ENCODE peak calls at places on chromosomes 13 and 19, in seven cellular contexts. One of them, this sample, is unnamed. For H3K9me3, the result is how much of the 10 kb centered on the place peaks cover.

GRCh38 chr13:51764184-51765141 is 39.5 kb downstream of the DHRS12 start:
- DNase-seq in upper lobe of right lung: no peak
- DNase-seq in adrenal gland: no peak
- DNase-seq in lung: no peak
- DNase-seq in PC-9: no peak
- DNase-seq in body of pancreas: peak
- DNase-seq in IMR-90: peak
- DNase-seq in this sample: peak

GRCh38 chr19:34193439-34193838 is 21.1 kb downstream of the LSM14A start:
- DNase-seq in upper lobe of right lung: no peak
- DNase-seq in adrenal gland: no peak
- DNase-seq in lung: no peak
- DNase-seq in PC-9: no peak
- DNase-seq in body of pancreas: no peak
- DNase-seq in IMR-90: no peak
- DNase-seq in this sample: no peak

GRCh38 chr19:11767633-11768133 is 883 bp downstream of the ZNF441 start:
- DNase-seq in upper lobe of right lung: peak
- DNase-seq in adrenal gland: peak
- DNase-seq in lung: peak
- DNase-seq in PC-9: no peak
- DNase-seq in body of pancreas: peak
- DNase-seq in IMR-90: peak
- DNase-seq in this sample: peak

GRCh38 chr19:35142531-35143230 is 374 bp upstream of the FXYD7 start:
- DNase-seq in upper lobe of right lung: peak
- DNase-seq in adrenal gland: peak
- DNase-seq in lung: no peak
- DNase-seq in PC-9: no peak
- DNase-seq in body of pancreas: peak
- DNase-seq in IMR-90: no peak
- DNase-seq in this sample: no peak

GRCh38 chr13:46202188-46202795 is 9.4 kb upstream of the LRRC63 start:
- DNase-seq in upper lobe of right lung: no peak
- DNase-seq in adrenal gland: no peak
- DNase-seq in lung: no peak
- DNase-seq in PC-9: no peak
- DNase-seq in body of pancreas: no peak
- DNase-seq in IMR-90: no peak
- DNase-seq in this sample: no peak

GRCh38 chr13:41643502-41643901 is 186.2 kb downstream of the RGCC start:
- DNase-seq in upper lobe of right lung: no peak
- DNase-seq in adrenal gland: no peak
- DNase-seq in lung: no peak
- DNase-seq in PC-9: no peak
- DNase-seq in body of pancreas: no peak
- DNase-seq in IMR-90: no peak
- DNase-seq in this sample: no peak

GRCh38 chr19:55257461-55258411 is 1.1 kb downstream of the PPP6R1 start:
- DNase-seq in upper lobe of right lung: no peak
- DNase-seq in adrenal gland: peak
- DNase-seq in lung: no peak
- DNase-seq in PC-9: no peak
- DNase-seq in body of pancreas: no peak
- DNase-seq in IMR-90: peak
- DNase-seq in this sample: peak

GRCh38 chr19:49427855-49428546 is 2.8 kb downstream of the GFY start:
- DNase-seq in upper lobe of right lung: no peak
- DNase-seq in adrenal gland: no peak
- DNase-seq in lung: no peak
- DNase-seq in PC-9: no peak
- DNase-seq in body of pancreas: peak
- DNase-seq in IMR-90: no peak
- DNase-seq in this sample: no peak

GRCh38 chr19:50333235-50333736 is 4.1 kb upstream of the KCNC3 start:
- DNase-seq in upper lobe of right lung: peak
- DNase-seq in adrenal gland: peak
- DNase-seq in lung: peak
- DNase-seq in PC-9: peak
- DNase-seq in body of pancreas: peak
- DNase-seq in IMR-90: peak
- DNase-seq in this sample: peak

GRCh38 chr19:48192750-48193149 is 22.3 kb downstream of the ZSWIM9 start:
- DNase-seq in upper lobe of right lung: no peak
- DNase-seq in adrenal gland: no peak
- DNase-seq in lung: no peak
- DNase-seq in PC-9: no peak
- DNase-seq in body of pancreas: no peak
- DNase-seq in IMR-90: no peak
- DNase-seq in this sample: no peak

GRCh38 chr13:114110091-114110829 is 22.2 kb downstream of the RASA3 start:
- DNase-seq in upper lobe of right lung: peak
- DNase-seq in adrenal gland: no peak
- DNase-seq in lung: no peak
- DNase-seq in PC-9: no peak
- DNase-seq in body of pancreas: no peak
- DNase-seq in IMR-90: no peak
- DNase-seq in this sample: peak

GRCh38 chr13:42597505-42597904 is 23.6 kb downstream of the TNFSF11 start:
- DNase-seq in upper lobe of right lung: no peak
- DNase-seq in adrenal gland: no peak
- DNase-seq in lung: no peak
- DNase-seq in PC-9: no peak
- DNase-seq in body of pancreas: no peak
- DNase-seq in IMR-90: no peak
- DNase-seq in this sample: no peak

GRCh38 chr19:39351537-39352037 is 9.4 kb downstream of the SAMD4B start:
- DNase-seq in upper lobe of right lung: no peak
- DNase-seq in adrenal gland: no peak
- DNase-seq in lung: no peak
- DNase-seq in PC-9: no peak
- DNase-seq in body of pancreas: no peak
- DNase-seq in IMR-90: peak
- DNase-seq in this sample: no peak

GRCh38 chr13:73603646-73604045 is 530.6 kb downstream of the KLF12 start:
- DNase-seq in upper lobe of right lung: no peak
- DNase-seq in adrenal gland: no peak
- DNase-seq in lung: no peak
- DNase-seq in PC-9: no peak
- DNase-seq in body of pancreas: no peak
- DNase-seq in IMR-90: no peak
- DNase-seq in this sample: no peak

GRCh38 chr19:41928754-41929535 is 696 bp upstream of the ERFL start:
- DNase-seq in upper lobe of right lung: no peak
- DNase-seq in adrenal gland: no peak
- DNase-seq in lung: no peak
- DNase-seq in PC-9: no peak
- DNase-seq in body of pancreas: peak
- DNase-seq in IMR-90: no peak
- DNase-seq in this sample: no peak

GRCh38 chr19:6076675-6077463 is 33.4 kb downstream of the RFX2 start:
- DNase-seq in upper lobe of right lung: no peak
- DNase-seq in adrenal gland: no peak
- DNase-seq in lung: no peak
- DNase-seq in PC-9: peak
- DNase-seq in body of pancreas: no peak
- DNase-seq in IMR-90: peak
- DNase-seq in this sample: peak

GRCh38 chr19:49097453-49098288 is 12.4 kb downstream of the SNRNP70 start:
- DNase-seq in upper lobe of right lung: no peak
- DNase-seq in adrenal gland: peak
- DNase-seq in lung: peak
- DNase-seq in PC-9: peak
- DNase-seq in body of pancreas: peak
- DNase-seq in IMR-90: peak
- DNase-seq in this sample: peak

GRCh38 chr19:10752237-10752912 is 34.5 kb downstream of the DNM2 start:
- DNase-seq in upper lobe of right lung: no peak
- DNase-seq in adrenal gland: peak
- DNase-seq in lung: no peak
- DNase-seq in PC-9: no peak
- DNase-seq in body of pancreas: no peak
- DNase-seq in IMR-90: no peak
- DNase-seq in this sample: no peak

GRCh38 chr19:677201-677600 is 1.0 kb downstream of the FSTL3 start:
- DNase-seq in upper lobe of right lung: peak
- DNase-seq in adrenal gland: peak
- DNase-seq in lung: peak
- DNase-seq in PC-9: peak
- DNase-seq in body of pancreas: peak
- DNase-seq in IMR-90: peak
- DNase-seq in this sample: peak

GRCh38 chr13:24606486-24607170 is 73.6 kb upstream of the ATP12A start:
- DNase-seq in upper lobe of right lung: no peak
- DNase-seq in adrenal gland: no peak
- DNase-seq in lung: no peak
- DNase-seq in PC-9: no peak
- DNase-seq in body of pancreas: no peak
- DNase-seq in IMR-90: no peak
- DNase-seq in this sample: no peak

GRCh38 chr19:9566729-9567128 is 17.6 kb downstream of the ZNF121 start:
- DNase-seq in upper lobe of right lung: no peak
- DNase-seq in adrenal gland: no peak
- DNase-seq in lung: no peak
- DNase-seq in PC-9: no peak
- DNase-seq in body of pancreas: no peak
- DNase-seq in IMR-90: no peak
- DNase-seq in this sample: no peak
- H3K9me3 ChIP-seq in upper lobe of right lung: half or more
- H3K9me3 ChIP-seq in adrenal gland: under half
- H3K9me3 ChIP-seq in lung: under half
- H3K9me3 ChIP-seq in PC-9: half or more
- H3K9me3 ChIP-seq in body of pancreas: under half
- H3K9me3 ChIP-seq in IMR-90: half or more
- H3K9me3 ChIP-seq in this sample: half or more

GRCh38 chr13:80040977-80041310 is 300.0 kb downstream of the SPRY2 start:
- DNase-seq in upper lobe of right lung: no peak
- DNase-seq in adrenal gland: no peak
- DNase-seq in lung: no peak
- DNase-seq in PC-9: no peak
- DNase-seq in body of pancreas: no peak
- DNase-seq in IMR-90: no peak
- DNase-seq in this sample: no peak
- H3K27ac ChIP-seq in upper lobe of right lung: no peak
- H3K27ac ChIP-seq in adrenal gland: no peak
- H3K27ac ChIP-seq in lung: no peak
- H3K27ac ChIP-seq in PC-9: peak
- H3K27ac ChIP-seq in body of pancreas: no peak
- H3K27ac ChIP-seq in IMR-90: no peak
- H3K27ac ChIP-seq in this sample: no peak

DNA sequence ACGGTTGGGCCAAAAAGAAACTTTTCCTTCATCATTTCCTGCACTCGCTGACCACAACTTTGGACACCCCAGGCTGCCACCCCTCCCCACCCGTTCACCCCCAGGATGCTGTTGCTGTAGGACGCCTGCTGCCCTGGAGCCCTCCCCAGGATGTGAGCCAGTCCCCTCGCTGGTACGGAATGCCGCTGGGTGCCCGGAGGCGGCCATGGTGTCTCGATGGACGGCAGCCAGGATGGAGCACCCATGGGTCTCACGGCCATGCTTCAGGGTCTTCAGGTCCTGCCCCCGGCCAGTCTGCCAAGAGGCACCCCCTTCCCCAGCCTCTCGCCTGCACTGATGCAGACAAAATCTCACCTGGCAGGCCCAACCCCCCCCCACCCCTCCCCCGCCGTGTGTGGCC is 15.4 kb upstream of the CSNK1G2 start:
- DNase-seq in upper lobe of right lung: no peak
- DNase-seq in adrenal gland: no peak
- DNase-seq in lung: no peak
- DNase-seq in PC-9: no peak
- DNase-seq in body of pancreas: no peak
- DNase-seq in IMR-90: no peak
- DNase-seq in this sample: no peak
- H3K4me3 ChIP-seq in upper lobe of right lung: no peak
- H3K4me3 ChIP-seq in adrenal gland: no peak
- H3K4me3 ChIP-seq in lung: no peak
- H3K4me3 ChIP-seq in PC-9: no peak
- H3K4me3 ChIP-seq in body of pancreas: no peak
- H3K4me3 ChIP-seq in IMR-90: no peak
- H3K4me3 ChIP-seq in this sample: no peak

GRCh38 chr13:19184176-19184575 is 2.6 kb upstream of the TUBA3C start:
- DNase-seq in upper lobe of right lung: no peak
- DNase-seq in adrenal gland: no peak
- DNase-seq in lung: peak
- DNase-seq in PC-9: no peak
- DNase-seq in body of pancreas: no peak
- DNase-seq in IMR-90: no peak
- DNase-seq in this sample: no peak
- H3K9me3 ChIP-seq in upper lobe of right lung: under half
- H3K9me3 ChIP-seq in adrenal gland: under half
- H3K9me3 ChIP-seq in lung: under half
- H3K9me3 ChIP-seq in PC-9: under half
- H3K9me3 ChIP-seq in body of pancreas: under half
- H3K9me3 ChIP-seq in IMR-90: under half
- H3K9me3 ChIP-seq in this sample: under half

GRCh38 chr19:2469102-2469914 is 6.6 kb upstream of the GADD45B start:
- DNase-seq in upper lobe of right lung: no peak
- DNase-seq in adrenal gland: no peak
- DNase-seq in lung: no peak
- DNase-seq in PC-9: peak
- DNase-seq in body of pancreas: no peak
- DNase-seq in IMR-90: peak
- DNase-seq in this sample: no peak
- H3K27ac ChIP-seq in upper lobe of right lung: no peak
- H3K27ac ChIP-seq in adrenal gland: no peak
- H3K27ac ChIP-seq in lung: no peak
- H3K27ac ChIP-seq in PC-9: peak
- H3K27ac ChIP-seq in body of pancreas: no peak
- H3K27ac ChIP-seq in IMR-90: no peak
- H3K27ac ChIP-seq in this sample: no peak

GRCh38 chr19:8593931-8594330 is 16.6 kb downstream of the ADAMTS10 start:
- DNase-seq in upper lobe of right lung: no peak
- DNase-seq in adrenal gland: no peak
- DNase-seq in lung: no peak
- DNase-seq in PC-9: no peak
- DNase-seq in body of pancreas: no peak
- DNase-seq in IMR-90: no peak
- DNase-seq in this sample: no peak
- H3K4me3 ChIP-seq in upper lobe of right lung: no peak
- H3K4me3 ChIP-seq in adrenal gland: no peak
- H3K4me3 ChIP-seq in lung: no peak
- H3K4me3 ChIP-seq in PC-9: no peak
- H3K4me3 ChIP-seq in body of pancreas: no peak
- H3K4me3 ChIP-seq in IMR-90: no peak
- H3K4me3 ChIP-seq in this sample: no peak

DNA sequence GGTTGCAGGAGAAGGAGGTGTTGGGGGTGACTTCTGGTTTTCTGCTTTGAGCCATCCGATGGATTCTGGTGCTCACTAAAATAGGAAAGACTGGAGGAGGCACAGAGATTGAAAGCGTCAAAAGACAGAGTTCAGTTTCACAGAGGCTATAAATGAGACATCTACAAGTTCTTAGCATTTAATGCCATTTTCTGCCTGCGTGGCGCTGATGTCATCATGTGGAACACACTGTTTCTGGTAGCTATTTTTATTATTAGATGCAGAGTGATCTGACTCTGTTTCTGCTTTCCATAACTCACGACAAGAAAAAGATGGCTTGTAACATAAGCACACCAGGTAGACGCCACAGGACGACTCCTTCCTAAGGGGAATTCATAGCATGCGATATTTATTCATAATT is 3.3 kb upstream of the SLC39A3 start:
- DNase-seq in upper lobe of right lung: no peak
- DNase-seq in adrenal gland: no peak
- DNase-seq in lung: no peak
- DNase-seq in PC-9: no peak
- DNase-seq in body of pancreas: no peak
- DNase-seq in IMR-90: no peak
- DNase-seq in this sample: no peak
- H3K9me3 ChIP-seq in upper lobe of right lung: under half
- H3K9me3 ChIP-seq in adrenal gland: under half
- H3K9me3 ChIP-seq in lung: under half
- H3K9me3 ChIP-seq in PC-9: under half
- H3K9me3 ChIP-seq in body of pancreas: under half
- H3K9me3 ChIP-seq in IMR-90: under half
- H3K9me3 ChIP-seq in this sample: under half